ENCODE peak calls at places on chromosome 19, in ten cellular contexts. One of them, this sample, is unnamed.

GRCh38 chr19:41934849-41935374 is 6.7 kb upstream of the ERFL start:
- DNase-seq in left colon: peak; percentile 84
- DNase-seq in astrocyte: no peak
- DNase-seq in CD8-positive, alpha-beta T cell: peak; percentile 87
- DNase-seq in GM04504: peak; percentile 33
- DNase-seq in activated CD8-positive, alpha-beta memory T cell treated with anti-CD3 and anti-CD28 coated beads for 1 hour: peak; percentile 58
- DNase-seq in AG20443: peak; percentile 83
- DNase-seq in uterus: peak; percentile 48
- DNase-seq in CD4-positive, alpha-beta T cell: peak; percentile 70
- DNase-seq in dermis blood vessel endothelial cell: peak; percentile 78
- DNase-seq in this sample: peak; percentile 84

GRCh38 chr19:39247701-39248664 is 673 bp downstream of the IFNL4 start:
- DNase-seq in left colon: no peak
- DNase-seq in astrocyte: no peak
- DNase-seq in CD8-positive, alpha-beta T cell: no peak
- DNase-seq in GM04504: no peak
- DNase-seq in activated CD8-positive, alpha-beta memory T cell treated with anti-CD3 and anti-CD28 coated beads for 1 hour: no peak
- DNase-seq in AG20443: peak; percentile 56
- DNase-seq in uterus: no peak
- DNase-seq in CD4-positive, alpha-beta T cell: no peak
- DNase-seq in dermis blood vessel endothelial cell: peak; percentile 7
- DNase-seq in this sample: no peak

GRCh38 chr19:45954132-45954531 is 19.5 kb downstream of the NOVA2 start:
- DNase-seq in left colon: no peak
- DNase-seq in astrocyte: peak; percentile 46
- DNase-seq in CD8-positive, alpha-beta T cell: no peak
- DNase-seq in GM04504: no peak
- DNase-seq in activated CD8-positive, alpha-beta memory T cell treated with anti-CD3 and anti-CD28 coated beads for 1 hour: no peak
- DNase-seq in AG20443: no peak
- DNase-seq in uterus: no peak
- DNase-seq in CD4-positive, alpha-beta T cell: no peak
- DNase-seq in dermis blood vessel endothelial cell: no peak
- DNase-seq in this sample: no peak

GRCh38 chr19:43532571-43532961 is 422 bp upstream of the ZNF575 start:
- DNase-seq in left colon: peak; percentile 83
- DNase-seq in astrocyte: no peak
- DNase-seq in CD8-positive, alpha-beta T cell: no peak
- DNase-seq in GM04504: no peak
- DNase-seq in activated CD8-positive, alpha-beta memory T cell treated with anti-CD3 and anti-CD28 coated beads for 1 hour: no peak
- DNase-seq in AG20443: no peak
- DNase-seq in uterus: no peak
- DNase-seq in CD4-positive, alpha-beta T cell: peak; percentile 29
- DNase-seq in dermis blood vessel endothelial cell: no peak
- DNase-seq in this sample: no peak

GRCh38 chr19:42241279-42241678 is 1.1 kb downstream of the GSK3A start:
- DNase-seq in left colon: no peak
- DNase-seq in astrocyte: no peak
- DNase-seq in CD8-positive, alpha-beta T cell: no peak
- DNase-seq in GM04504: no peak
- DNase-seq in activated CD8-positive, alpha-beta memory T cell treated with anti-CD3 and anti-CD28 coated beads for 1 hour: no peak
- DNase-seq in AG20443: no peak
- DNase-seq in uterus: no peak
- DNase-seq in CD4-positive, alpha-beta T cell: no peak
- DNase-seq in dermis blood vessel endothelial cell: no peak
- DNase-seq in this sample: no peak

GRCh38 chr19:33047422-33047821 is 17.3 kb downstream of the RHPN2 start:
- DNase-seq in left colon: peak; percentile 80
- DNase-seq in astrocyte: peak; percentile 37
- DNase-seq in CD8-positive, alpha-beta T cell: no peak
- DNase-seq in GM04504: no peak
- DNase-seq in activated CD8-positive, alpha-beta memory T cell treated with anti-CD3 and anti-CD28 coated beads for 1 hour: no peak
- DNase-seq in AG20443: no peak
- DNase-seq in uterus: no peak
- DNase-seq in CD4-positive, alpha-beta T cell: no peak
- DNase-seq in dermis blood vessel endothelial cell: no peak
- DNase-seq in this sample: no peak

GRCh38 chr19:11375143-11375948 is 880 bp downstream of the SWSAP1 start:
- DNase-seq in left colon: peak; percentile 76
- DNase-seq in astrocyte: no peak
- DNase-seq in CD8-positive, alpha-beta T cell: peak; percentile 67
- DNase-seq in GM04504: no peak
- DNase-seq in activated CD8-positive, alpha-beta memory T cell treated with anti-CD3 and anti-CD28 coated beads for 1 hour: peak; percentile 20
- DNase-seq in AG20443: no peak
- DNase-seq in uterus: peak; percentile 64
- DNase-seq in CD4-positive, alpha-beta T cell: peak; percentile 73
- DNase-seq in dermis blood vessel endothelial cell: peak; percentile 62
- DNase-seq in this sample: peak; percentile 71

GRCh38 chr19:2190848-2191455 is 27.2 kb downstream of the DOT1L start:
- DNase-seq in left colon: no peak
- DNase-seq in astrocyte: no peak
- DNase-seq in CD8-positive, alpha-beta T cell: no peak
- DNase-seq in GM04504: no peak
- DNase-seq in activated CD8-positive, alpha-beta memory T cell treated with anti-CD3 and anti-CD28 coated beads for 1 hour: no peak
- DNase-seq in AG20443: no peak
- DNase-seq in uterus: no peak
- DNase-seq in CD4-positive, alpha-beta T cell: no peak
- DNase-seq in dermis blood vessel endothelial cell: no peak
- DNase-seq in this sample: no peak

GRCh38 chr19:42552086-42553065 is 24.1 kb upstream of the CEACAM1 start:
- DNase-seq in left colon: no peak
- DNase-seq in astrocyte: no peak
- DNase-seq in CD8-positive, alpha-beta T cell: no peak
- DNase-seq in GM04504: no peak
- DNase-seq in activated CD8-positive, alpha-beta memory T cell treated with anti-CD3 and anti-CD28 coated beads for 1 hour: no peak
- DNase-seq in AG20443: no peak
- DNase-seq in uterus: no peak
- DNase-seq in CD4-positive, alpha-beta T cell: no peak
- DNase-seq in dermis blood vessel endothelial cell: no peak
- DNase-seq in this sample: no peak

GRCh38 chr19:38657633-38658222 is 10.3 kb downstream of the ACTN4 start:
- DNase-seq in left colon: no peak
- DNase-seq in astrocyte: peak; percentile 95
- DNase-seq in CD8-positive, alpha-beta T cell: no peak
- DNase-seq in GM04504: peak; percentile 71
- DNase-seq in activated CD8-positive, alpha-beta memory T cell treated with anti-CD3 and anti-CD28 coated beads for 1 hour: no peak
- DNase-seq in AG20443: peak; percentile 67
- DNase-seq in uterus: no peak
- DNase-seq in CD4-positive, alpha-beta T cell: no peak
- DNase-seq in dermis blood vessel endothelial cell: peak; percentile 56
- DNase-seq in this sample: no peak

GRCh38 chr19:5078666-5079409 is 109.9 kb downstream of the KDM4B start:
- DNase-seq in left colon: no peak
- DNase-seq in astrocyte: no peak
- DNase-seq in CD8-positive, alpha-beta T cell: no peak
- DNase-seq in GM04504: no peak
- DNase-seq in activated CD8-positive, alpha-beta memory T cell treated with anti-CD3 and anti-CD28 coated beads for 1 hour: no peak
- DNase-seq in AG20443: no peak
- DNase-seq in uterus: no peak
- DNase-seq in CD4-positive, alpha-beta T cell: no peak
- DNase-seq in dermis blood vessel endothelial cell: no peak
- DNase-seq in this sample: no peak

GRCh38 chr19:54029930-54030490 is 33.7 kb downstream of the VSTM1 start:
- DNase-seq in left colon: peak; percentile 67
- DNase-seq in astrocyte: no peak
- DNase-seq in CD8-positive, alpha-beta T cell: peak; percentile 55
- DNase-seq in GM04504: peak; percentile 38
- DNase-seq in activated CD8-positive, alpha-beta memory T cell treated with anti-CD3 and anti-CD28 coated beads for 1 hour: no peak
- DNase-seq in AG20443: peak; percentile 68
- DNase-seq in uterus: peak; percentile 20
- DNase-seq in CD4-positive, alpha-beta T cell: peak; percentile 36
- DNase-seq in dermis blood vessel endothelial cell: peak; percentile 85
- DNase-seq in this sample: peak; percentile 48

GRCh38 chr19:45553464-45553863 is 31.1 kb downstream of the OPA3 start:
- DNase-seq in left colon: peak; percentile 81
- DNase-seq in astrocyte: no peak
- DNase-seq in CD8-positive, alpha-beta T cell: no peak
- DNase-seq in GM04504: no peak
- DNase-seq in activated CD8-positive, alpha-beta memory T cell treated with anti-CD3 and anti-CD28 coated beads for 1 hour: no peak
- DNase-seq in AG20443: no peak
- DNase-seq in uterus: no peak
- DNase-seq in CD4-positive, alpha-beta T cell: no peak
- DNase-seq in dermis blood vessel endothelial cell: no peak
- DNase-seq in this sample: no peak

GRCh38 chr19:45171211-45171623 is 6.8 kb downstream of the TRAPPC6A start:
- DNase-seq in left colon: no peak
- DNase-seq in astrocyte: no peak
- DNase-seq in CD8-positive, alpha-beta T cell: peak; percentile 30
- DNase-seq in GM04504: no peak
- DNase-seq in activated CD8-positive, alpha-beta memory T cell treated with anti-CD3 and anti-CD28 coated beads for 1 hour: no peak
- DNase-seq in AG20443: no peak
- DNase-seq in uterus: no peak
- DNase-seq in CD4-positive, alpha-beta T cell: peak; percentile 36
- DNase-seq in dermis blood vessel endothelial cell: peak; percentile 71
- DNase-seq in this sample: no peak

GRCh38 chr19:50514346-50515167 is 844 bp upstream of the ASPDH start:
- DNase-seq in left colon: no peak
- DNase-seq in astrocyte: no peak
- DNase-seq in CD8-positive, alpha-beta T cell: no peak
- DNase-seq in GM04504: no peak
- DNase-seq in activated CD8-positive, alpha-beta memory T cell treated with anti-CD3 and anti-CD28 coated beads for 1 hour: no peak
- DNase-seq in AG20443: no peak
- DNase-seq in uterus: no peak
- DNase-seq in CD4-positive, alpha-beta T cell: no peak
- DNase-seq in dermis blood vessel endothelial cell: no peak
- DNase-seq in this sample: no peak

GRCh38 chr19:38667552-38668205 is 20.2 kb downstream of the ACTN4 start:
- DNase-seq in left colon: no peak
- DNase-seq in astrocyte: peak; percentile 86
- DNase-seq in CD8-positive, alpha-beta T cell: no peak
- DNase-seq in GM04504: no peak
- DNase-seq in activated CD8-positive, alpha-beta memory T cell treated with anti-CD3 and anti-CD28 coated beads for 1 hour: no peak
- DNase-seq in AG20443: no peak
- DNase-seq in uterus: no peak
- DNase-seq in CD4-positive, alpha-beta T cell: no peak
- DNase-seq in dermis blood vessel endothelial cell: peak; percentile 64
- DNase-seq in this sample: no peak

GRCh38 chr19:46454244-46454643 is 17.1 kb downstream of the PNMA8A start:
- DNase-seq in left colon: no peak
- DNase-seq in astrocyte: no peak
- DNase-seq in CD8-positive, alpha-beta T cell: no peak
- DNase-seq in GM04504: no peak
- DNase-seq in activated CD8-positive, alpha-beta memory T cell treated with anti-CD3 and anti-CD28 coated beads for 1 hour: no peak
- DNase-seq in AG20443: no peak
- DNase-seq in uterus: no peak
- DNase-seq in CD4-positive, alpha-beta T cell: no peak
- DNase-seq in dermis blood vessel endothelial cell: no peak
- DNase-seq in this sample: no peak

GRCh38 chr19:43674630-43674982 is 4.6 kb upstream of the PLAUR start:
- DNase-seq in left colon: no peak
- DNase-seq in astrocyte: no peak
- DNase-seq in CD8-positive, alpha-beta T cell: no peak
- DNase-seq in GM04504: no peak
- DNase-seq in activated CD8-positive, alpha-beta memory T cell treated with anti-CD3 and anti-CD28 coated beads for 1 hour: no peak
- DNase-seq in AG20443: peak; percentile 68
- DNase-seq in uterus: no peak
- DNase-seq in CD4-positive, alpha-beta T cell: no peak
- DNase-seq in dermis blood vessel endothelial cell: no peak
- DNase-seq in this sample: no peak

GRCh38 chr19:18470153-18470552 is 32.2 kb upstream of the ISYNA1 start:
- DNase-seq in left colon: no peak
- DNase-seq in astrocyte: no peak
- DNase-seq in CD8-positive, alpha-beta T cell: no peak
- DNase-seq in GM04504: no peak
- DNase-seq in activated CD8-positive, alpha-beta memory T cell treated with anti-CD3 and anti-CD28 coated beads for 1 hour: no peak
- DNase-seq in AG20443: no peak
- DNase-seq in uterus: no peak
- DNase-seq in CD4-positive, alpha-beta T cell: no peak
- DNase-seq in dermis blood vessel endothelial cell: peak; percentile 51
- DNase-seq in this sample: no peak

GRCh38 chr19:21328402-21328801 is 808 bp downstream of the ZNF708 start:
- DNase-seq in left colon: no peak
- DNase-seq in astrocyte: no peak
- DNase-seq in CD8-positive, alpha-beta T cell: no peak
- DNase-seq in GM04504: no peak
- DNase-seq in activated CD8-positive, alpha-beta memory T cell treated with anti-CD3 and anti-CD28 coated beads for 1 hour: no peak
- DNase-seq in AG20443: no peak
- DNase-seq in uterus: no peak
- DNase-seq in CD4-positive, alpha-beta T cell: no peak
- DNase-seq in dermis blood vessel endothelial cell: peak; percentile 24
- DNase-seq in this sample: no peak

GRCh38 chr19:55383279-55383788 is 758 bp downstream of the TMEM238 start:
- DNase-seq in left colon: peak; percentile 38
- DNase-seq in astrocyte: no peak
- DNase-seq in CD8-positive, alpha-beta T cell: no peak
- DNase-seq in GM04504: no peak
- DNase-seq in activated CD8-positive, alpha-beta memory T cell treated with anti-CD3 and anti-CD28 coated beads for 1 hour: no peak
- DNase-seq in AG20443: no peak
- DNase-seq in uterus: no peak
- DNase-seq in CD4-positive, alpha-beta T cell: no peak
- DNase-seq in dermis blood vessel endothelial cell: no peak
- DNase-seq in this sample: no peak

GRCh38 chr19:53112286-53112685 is 9.1 kb upstream of the ZNF160 start:
- DNase-seq in left colon: no peak
- DNase-seq in astrocyte: peak; percentile 26
- DNase-seq in CD8-positive, alpha-beta T cell: no peak
- DNase-seq in GM04504: no peak
- DNase-seq in activated CD8-positive, alpha-beta memory T cell treated with anti-CD3 and anti-CD28 coated beads for 1 hour: no peak
- DNase-seq in AG20443: no peak
- DNase-seq in uterus: no peak
- DNase-seq in CD4-positive, alpha-beta T cell: no peak
- DNase-seq in dermis blood vessel endothelial cell: peak; percentile 14
- DNase-seq in this sample: no peak

GRCh38 chr19:43525836-43526771 is 897 bp downstream of the ETHE1 start:
- DNase-seq in left colon: peak; percentile 79
- DNase-seq in astrocyte: no peak
- DNase-seq in CD8-positive, alpha-beta T cell: no peak
- DNase-seq in GM04504: no peak
- DNase-seq in activated CD8-positive, alpha-beta memory T cell treated with anti-CD3 and anti-CD28 coated beads for 1 hour: no peak
- DNase-seq in AG20443: peak; percentile 34
- DNase-seq in uterus: no peak
- DNase-seq in CD4-positive, alpha-beta T cell: no peak
- DNase-seq in dermis blood vessel endothelial cell: peak; percentile 34
- DNase-seq in this sample: no peak

GRCh38 chr19:49987159-49987698 is 26.3 kb upstream of the SIGLEC11 start:
- DNase-seq in left colon: peak; percentile 96
- DNase-seq in astrocyte: peak; percentile 91
- DNase-seq in CD8-positive, alpha-beta T cell: peak; percentile 79
- DNase-seq in GM04504: peak; percentile 81
- DNase-seq in activated CD8-positive, alpha-beta memory T cell treated with anti-CD3 and anti-CD28 coated beads for 1 hour: peak; percentile 52
- DNase-seq in AG20443: peak; percentile 85
- DNase-seq in uterus: peak; percentile 84
- DNase-seq in CD4-positive, alpha-beta T cell: peak; percentile 54
- DNase-seq in dermis blood vessel endothelial cell: peak; percentile 96
- DNase-seq in this sample: peak; percentile 86

GRCh38 chr19:1650627-1651009 is 1.8 kb downstream of the TCF3 start:
- DNase-seq in left colon: no peak
- DNase-seq in astrocyte: no peak
- DNase-seq in CD8-positive, alpha-beta T cell: peak; percentile 50
- DNase-seq in GM04504: no peak
- DNase-seq in activated CD8-positive, alpha-beta memory T cell treated with anti-CD3 and anti-CD28 coated beads for 1 hour: no peak
- DNase-seq in AG20443: no peak
- DNase-seq in uterus: no peak
- DNase-seq in CD4-positive, alpha-beta T cell: no peak
- DNase-seq in dermis blood vessel endothelial cell: peak; percentile 24
- DNase-seq in this sample: peak; percentile 67

GRCh38 chr19:40802300-40803169 is 3.5 kb downstream of the EGLN2 start:
- DNase-seq in left colon: peak; percentile 74
- DNase-seq in astrocyte: no peak
- DNase-seq in CD8-positive, alpha-beta T cell: no peak
- DNase-seq in GM04504: no peak
- DNase-seq in activated CD8-positive, alpha-beta memory T cell treated with anti-CD3 and anti-CD28 coated beads for 1 hour: no peak
- DNase-seq in AG20443: no peak
- DNase-seq in uterus: peak; percentile 65
- DNase-seq in CD4-positive, alpha-beta T cell: no peak
- DNase-seq in dermis blood vessel endothelial cell: peak; percentile 50
- DNase-seq in this sample: no peak

GRCh38 chr19:43755256-43755801 is 567 bp upstream of the SMG9 start:
- DNase-seq in left colon: peak; percentile 92
- DNase-seq in astrocyte: peak; percentile 30
- DNase-seq in CD8-positive, alpha-beta T cell: peak; percentile 73
- DNase-seq in GM04504: no peak
- DNase-seq in activated CD8-positive, alpha-beta memory T cell treated with anti-CD3 and anti-CD28 coated beads for 1 hour: peak; percentile 24
- DNase-seq in AG20443: peak; percentile 80
- DNase-seq in uterus: peak; percentile 80
- DNase-seq in CD4-positive, alpha-beta T cell: peak; percentile 67
- DNase-seq in dermis blood vessel endothelial cell: peak; percentile 82
- DNase-seq in this sample: peak; percentile 86

GRCh38 chr19:4638330-4638729 is 986 bp upstream of the TNFAIP8L1 start:
- DNase-seq in left colon: no peak
- DNase-seq in astrocyte: no peak
- DNase-seq in CD8-positive, alpha-beta T cell: no peak
- DNase-seq in GM04504: no peak
- DNase-seq in activated CD8-positive, alpha-beta memory T cell treated with anti-CD3 and anti-CD28 coated beads for 1 hour: no peak
- DNase-seq in AG20443: no peak
- DNase-seq in uterus: peak; percentile 37
- DNase-seq in CD4-positive, alpha-beta T cell: no peak
- DNase-seq in dermis blood vessel endothelial cell: peak; percentile 87
- DNase-seq in this sample: no peak